ENCODE peak calls at places on chromosomes 2 and 18, in seven cellular contexts. N is pancreas, T is lower lobe of right lung, V is BJ, E is GM12865, L is mesothelial cell of epicardium, X is chondrocyte. M is an unnamed sample.

GRCh38 chr2:239464166-239465016 is 63.6 kb upstream of the HDAC4 start:
- DNase-seq in N (peak; percentile 15), T (no peak), V (no peak), E (no peak), L (no peak), X (no peak), M (peak; percentile 13)

GRCh38 chr2:68548396-68548795 is 81.0 kb downstream of the APLF start:
- DNase-seq in N (no peak), T (no peak), V (no peak), E (no peak), L (no peak), X (no peak), M (no peak)

GRCh38 chr2:3349211-3349693 is 28.4 kb downstream of the EIPR1 start:
- DNase-seq in N (no peak), T (no peak), V (no peak), E (no peak), L (no peak), X (no peak), M (no peak)

GRCh38 chr2:85250045-85250444 is 77.7 kb downstream of the TGOLN2 start:
- DNase-seq in N (no peak), T (no peak), V (no peak), E (no peak), L (no peak), X (no peak), M (no peak)

GRCh38 chr2:28021898-28022297 is 131.4 kb downstream of the BABAM2 start:
- DNase-seq in N (no peak), T (no peak), V (no peak), E (no peak), L (no peak), X (no peak), M (no peak)

GRCh38 chr18:79108520-79109215 is 39.5 kb downstream of the ATP9B start:
- DNase-seq in N (no peak), T (no peak), V (no peak), E (no peak), L (no peak), X (no peak), M (no peak)

GRCh38 chr18:8299054-8299708 is 310.1 kb upstream of the RAB12 start:
- DNase-seq in N (no peak), T (no peak), V (no peak), E (no peak), L (no peak), X (no peak), M (no peak)

GRCh38 chr2:112669667-112670066 is 23.9 kb downstream of the SLC20A1 start:
- DNase-seq in N (no peak), T (no peak), V (no peak), E (no peak), L (no peak), X (no peak), M (no peak)

GRCh38 chr2:7018767-7019166 is 101.6 kb downstream of the RNF144A start:
- DNase-seq in N (no peak), T (no peak), V (no peak), E (no peak), L (no peak), X (no peak), M (no peak)

GRCh38 chr18:23137788-23138216 is 2.5 kb downstream of the CABLES1 start:
- DNase-seq in N (no peak), T (no peak), V (no peak), E (no peak), L (no peak), X (no peak), M (no peak)

GRCh38 chr18:61400016-61400630 is 66.9 kb downstream of the CDH20 start:
- DNase-seq in N (no peak), T (no peak), V (no peak), E (no peak), L (no peak), X (no peak), M (no peak)

GRCh38 chr2:20595439-20596192 is 55.3 kb downstream of the HS1BP3 start:
- DNase-seq in N (no peak), T (peak; percentile 54), V (no peak), E (peak; percentile 90), L (no peak), X (peak; percentile 65), M (peak; percentile 45)

GRCh38 chr2:186780701-186781316 is 68.2 kb downstream of the ZSWIM2 start:
- DNase-seq in N (no peak), T (no peak), V (no peak), E (peak; percentile 43), L (no peak), X (no peak), M (no peak)

GRCh38 chr2:10892316-10892715 is 19.4 kb upstream of the KCNF1 start:
- DNase-seq in N (no peak), T (no peak), V (no peak), E (no peak), L (no peak), X (no peak), M (no peak)
- TF ChIP-seq CTCF in N (no peak), T (no peak), V (no peak), E (no peak), L (no peak), X (no peak), M (no peak)

GRCh38 chr2:176093145-176093888 is 796 bp downstream of the HOXD13 start:
- DNase-seq in N (no peak), T (no peak), V (no peak), E (no peak), L (no peak), X (no peak), M (no peak)
- TF ChIP-seq CTCF in N (no peak), T (no peak), V (peak; percentile 53), E (no peak), L (no peak), X (peak; percentile 48), M (no peak)

GRCh38 chr2:98582523-98582922 is 25.8 kb downstream of the COA5 start:
- DNase-seq in N (no peak), T (no peak), V (no peak), E (no peak), L (no peak), X (no peak), M (no peak)
- TF ChIP-seq CTCF in N (no peak), T (no peak), V (no peak), E (no peak), L (no peak), X (no peak), M (no peak)

DNA sequence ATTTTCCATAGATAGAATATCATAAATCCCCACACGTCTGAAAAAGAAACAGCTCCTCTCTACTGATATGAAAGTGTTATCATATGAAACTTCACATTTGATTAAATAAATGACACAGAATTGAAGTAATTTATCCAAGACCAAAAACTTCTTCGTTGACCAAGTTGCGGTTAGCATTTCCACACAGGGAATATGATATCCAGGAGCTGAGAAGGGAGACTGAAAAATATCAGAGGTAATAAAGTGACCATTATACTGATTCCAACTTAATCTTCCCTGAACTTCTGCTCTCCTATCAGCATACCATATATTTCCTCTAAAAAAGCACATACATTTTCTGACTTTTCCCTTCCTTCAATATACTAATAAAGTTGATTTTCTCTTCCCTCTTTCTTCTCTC is 356.2 kb upstream of the CHST9 start:
- DNase-seq in N (no peak), T (no peak), V (no peak), E (no peak), L (no peak), X (no peak), M (no peak)
- TF ChIP-seq CTCF in N (no peak), T (no peak), V (no peak), E (no peak), L (no peak), X (no peak), M (no peak)

DNA sequence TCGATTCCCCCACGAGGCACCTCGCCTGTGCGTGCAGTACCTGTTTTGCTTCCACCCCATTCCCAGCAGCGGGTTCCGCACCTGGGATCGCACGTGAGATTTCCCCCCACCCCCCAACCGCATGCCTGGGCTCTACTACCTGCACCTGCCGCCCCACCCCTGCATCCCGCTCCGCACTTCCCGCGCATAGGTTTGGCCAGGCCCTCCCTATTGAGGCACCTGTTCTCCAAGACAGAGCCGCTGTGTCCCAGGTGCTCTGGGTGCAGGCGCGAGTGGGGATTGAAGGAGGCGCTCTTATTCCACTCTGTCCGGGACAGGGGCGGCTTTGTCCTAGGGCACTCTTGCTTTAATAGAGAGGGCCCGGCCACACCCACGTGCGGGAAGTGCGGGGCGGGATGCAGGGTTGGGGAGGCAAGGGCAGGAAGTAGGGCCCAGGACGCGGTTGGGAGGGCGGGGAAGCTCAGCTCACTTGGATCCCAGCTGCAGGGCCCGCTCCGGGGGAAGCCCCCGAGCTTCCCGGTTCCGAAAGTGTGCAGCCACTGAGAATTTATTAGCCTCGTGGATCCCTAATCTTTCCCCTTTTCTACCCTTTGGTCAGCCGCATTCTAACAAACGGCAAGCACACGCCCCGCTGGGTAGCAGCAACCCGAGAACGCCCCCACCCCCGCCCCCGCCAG is 698 bp upstream of the MOCOS start:
- DNase-seq in N (peak; percentile 48), T (peak; percentile 83), V (no peak), E (peak; percentile 37), L (no peak), X (no peak), M (no peak)
- TF ChIP-seq CTCF in N (no peak), T (no peak), V (no peak), E (no peak), L (no peak), X (peak; percentile 21), M (no peak)

GRCh38 chr2:173963323-173963816 is 1.8 kb downstream of the SP3 start:
- DNase-seq in N (no peak), T (no peak), V (no peak), E (peak; percentile 83), L (no peak), X (no peak), M (no peak)
- TF ChIP-seq CTCF in N (no peak), T (peak; percentile 36), V (peak; percentile 45), E (peak; percentile 24), L (peak; percentile 49), X (peak; percentile 75), M (no peak)

GRCh38 chr2:177552414-177553175 is 160.0 kb downstream of the AGPS start:
- DNase-seq in N (peak; percentile 91), T (peak; percentile 94), V (peak; percentile 38), E (peak; percentile 96), L (peak; percentile 86), X (peak; percentile 94), M (peak; percentile 87)
- TF ChIP-seq CTCF in N (no peak), T (no peak), V (no peak), E (no peak), L (no peak), X (no peak), M (no peak)

GRCh38 chr18:34352385-34353163 is 127.9 kb upstream of the NOL4 start:
- DNase-seq in N (no peak), T (no peak), V (no peak), E (no peak), L (no peak), X (no peak), M (no peak)
- TF ChIP-seq CTCF in N (peak; percentile 32), T (peak; percentile 26), V (no peak), E (no peak), L (no peak), X (peak; percentile 76), M (no peak)